ENCODE peak calls at places on chromosomes 3 and 15, in five cellular contexts. B is CD4-positive, alpha-beta T cell; I is cardiac muscle cell; T is GDM1; P is NCI-H1105. L is an unnamed sample.

GRCh38 chr15:26635105-26635504 is 137.8 kb downstream of the GABRB3 start:
- DNase-seq in I (no peak), B (no peak), T (no peak), P (no peak), L (no peak)

GRCh38 chr15:72315706-72316370 is 4.1 kb downstream of the CELF6 start:
- DNase-seq in I (peak), P (peak), B (no peak), T (no peak), L (no peak)

GRCh38 chr3:41405466-41405865 is 206.2 kb downstream of the CTNNB1 start:
- DNase-seq in P (no peak), I (peak), B (no peak), T (no peak), L (no peak)

GRCh38 chr15:73677146-73677607 is 7.0 kb upstream of the CD276 start:
- DNase-seq in I (peak), T (no peak), B (peak), P (peak), L (no peak)

GRCh38 chr3:12970684-12971083 is 102.5 kb downstream of the IQSEC1 start:
- DNase-seq in T (no peak), P (no peak), B (no peak), I (no peak), L (no peak)

GRCh38 chr15:84598993-84599392 is 1.8 kb upstream of the ZSCAN2 start:
- DNase-seq in P (no peak), B (no peak), T (peak), I (peak), L (no peak)

GRCh38 chr3:187565701-187566100 is 104.5 kb downstream of the SST start:
- DNase-seq in P (no peak), T (peak), I (no peak), B (no peak), L (no peak)

GRCh38 chr3:53702776-53703175 is 143.4 kb downstream of the CHDH start:
- DNase-seq in B (no peak), I (no peak), T (no peak), P (no peak), L (no peak)

GRCh38 chr3:156513619-156514018 is 41.3 kb downstream of the SSR3 start:
- DNase-seq in I (no peak), P (no peak), B (no peak), T (no peak), L (no peak)

GRCh38 chr15:77784361-77785292 is 151.9 kb upstream of the LINGO1 start:
- DNase-seq in I (peak), T (no peak), B (no peak), P (no peak), L (no peak)

GRCh38 chr3:85881833-85882393 is 923.1 kb downstream of the CADM2 start:
- DNase-seq in T (no peak), B (no peak), I (no peak), P (no peak), L (no peak)

GRCh38 chr15:35181538-35181937 is 96.4 kb upstream of the NANOGP8 start:
- DNase-seq in P (no peak), I (peak), B (no peak), T (no peak), L (no peak)

L was measured in epithelial cell of proximal tubule.